ENCODE peak calls at places on chromosomes 13 and 19, in nine cellular contexts. W is epithelial cell of esophagus, F is WERI-Rb-1, U is transverse colon, C is fibroblast of lung, P is neural progenitor cell, V is cardiac muscle cell, H is body of pancreas, D is IMR-90. B is an unnamed sample.

GRCh38 chr13:97468331-97468730 is 34.4 kb downstream of the RAP2A start:
- DNase-seq in U (no peak), P (no peak), V (peak), H (no peak), C (peak), W (no peak), D (peak), F (no peak), B (peak)

GRCh38 chr13:79792716-79793115 is 311.8 kb downstream of the NDFIP2 start:
- DNase-seq in P (no peak), H (no peak), V (no peak), U (no peak), C (no peak), W (peak), F (no peak), D (no peak), B (no peak)

GRCh38 chr13:73065665-73066350 is 7.0 kb downstream of the KLF5 start:
- DNase-seq in U (peak), D (no peak), F (no peak), C (no peak), V (no peak), W (peak), P (no peak), H (no peak), B (no peak)

GRCh38 chr13:59710995-59711701 is 452.6 kb downstream of the DIAPH3 start:
- DNase-seq in W (no peak), F (no peak), C (no peak), P (no peak), U (no peak), H (no peak), D (no peak), V (no peak), B (peak)

GRCh38 chr19:3585301-3586123 is at the start of gene GIPC3:
- DNase-seq in H (no peak), P (no peak), V (no peak), D (no peak), C (no peak), F (peak), W (no peak), U (no peak), B (no peak)

GRCh38 chr19:16588089-16588823 is 16.0 kb upstream of the SLC35E1 start:
- DNase-seq in U (peak), C (peak), H (peak), F (peak), D (peak), W (peak), P (no peak), V (peak), B (peak)

GRCh38 chr19:43470288-43470687 is 4.9 kb upstream of the LYPD3 start:
- DNase-seq in H (no peak), P (no peak), V (peak), U (no peak), D (peak), F (no peak), C (peak), W (peak), B (peak)

GRCh38 chr19:52535831-52536800 is 8.6 kb downstream of the ZNF808 start:
- DNase-seq in F (peak), U (peak), C (peak), P (peak), D (peak), W (peak), H (peak), V (peak), B (peak)

GRCh38 chr13:110338441-110339101 is 31.5 kb downstream of the COL4A2 start:
- DNase-seq in W (no peak), U (peak), P (peak), H (no peak), D (peak), C (peak), V (peak), F (no peak), B (peak)

GRCh38 chr13:32804673-32805260 is 211.5 kb upstream of the KL start:
- DNase-seq in F (no peak), C (peak), U (no peak), V (peak), P (no peak), W (peak), H (no peak), D (peak), B (peak)
- TF ChIP-seq CTCF in F (no peak), C (no peak), U (no peak), V (no peak), P (no peak), W (no peak), H (no peak), D (no peak), B (no peak)

GRCh38 chr19:48554385-48555091 is 2.6 kb downstream of the SULT2B1 start:
- DNase-seq in W (no peak), U (no peak), F (peak), H (no peak), D (no peak), C (no peak), P (peak), V (peak), B (no peak)

GRCh38 chr19:48556163-48556562 is 4.2 kb downstream of the SULT2B1 start:
- DNase-seq in U (peak), C (peak), V (peak), P (peak), F (peak), W (peak), D (peak), H (no peak), B (peak)

GRCh38 chr19:48551437-48552302 is at the start of gene SULT2B1:
- DNase-seq in D (no peak), F (no peak), U (peak), C (no peak), H (peak), V (no peak), P (no peak), W (peak), B (no peak)

GRCh38 chr19:48552406-48553322 is 692 bp downstream of the SULT2B1 start:
- DNase-seq in U (no peak), H (no peak), F (no peak), P (no peak), D (no peak), V (no peak), W (no peak), C (no peak), B (no peak)

DNA sequence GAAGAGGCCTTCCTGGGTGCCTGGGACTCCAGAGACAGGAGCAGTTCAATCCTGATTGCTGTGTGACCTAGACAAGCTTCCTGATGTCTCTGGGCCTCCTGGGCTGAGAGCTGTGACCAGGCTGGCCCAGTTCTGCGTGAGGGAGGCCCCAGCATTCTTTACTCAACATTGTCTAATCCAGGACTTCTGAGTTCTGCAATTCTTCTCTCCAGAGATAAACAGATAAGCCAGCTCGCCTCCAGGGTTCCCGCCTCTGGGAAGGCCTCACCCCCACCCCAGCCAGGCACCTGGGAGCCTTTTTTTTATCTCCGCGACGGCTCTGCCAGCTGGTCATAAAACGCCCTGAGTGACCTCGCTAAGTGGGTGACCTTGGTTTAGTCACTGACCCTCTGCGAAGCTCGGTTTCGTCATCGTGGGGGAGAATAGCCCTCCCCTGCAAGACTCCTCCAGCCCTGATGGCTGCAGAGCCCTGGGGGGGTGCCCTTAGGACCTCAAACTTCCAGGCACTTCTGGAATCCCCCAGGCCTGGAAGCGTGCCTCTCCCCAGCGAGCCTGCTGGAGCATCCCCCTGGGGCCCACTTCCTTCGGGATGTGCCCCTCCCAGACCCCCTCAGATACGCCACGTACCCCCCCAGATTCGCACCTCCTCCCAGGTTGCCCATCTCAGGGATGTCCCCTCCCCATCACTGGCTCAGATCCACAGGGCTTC is 1.9 kb downstream of the SULT2B1 start:
- DNase-seq in D (peak), U (peak), F (peak), C (peak), W (no peak), V (peak), P (peak), H (peak), B (peak)
- H3K4me3 ChIP-seq in D (no peak), U (no peak), F (peak), C (no peak), W (peak), V (no peak), P (no peak), H (no peak), B (no peak)

DNA sequence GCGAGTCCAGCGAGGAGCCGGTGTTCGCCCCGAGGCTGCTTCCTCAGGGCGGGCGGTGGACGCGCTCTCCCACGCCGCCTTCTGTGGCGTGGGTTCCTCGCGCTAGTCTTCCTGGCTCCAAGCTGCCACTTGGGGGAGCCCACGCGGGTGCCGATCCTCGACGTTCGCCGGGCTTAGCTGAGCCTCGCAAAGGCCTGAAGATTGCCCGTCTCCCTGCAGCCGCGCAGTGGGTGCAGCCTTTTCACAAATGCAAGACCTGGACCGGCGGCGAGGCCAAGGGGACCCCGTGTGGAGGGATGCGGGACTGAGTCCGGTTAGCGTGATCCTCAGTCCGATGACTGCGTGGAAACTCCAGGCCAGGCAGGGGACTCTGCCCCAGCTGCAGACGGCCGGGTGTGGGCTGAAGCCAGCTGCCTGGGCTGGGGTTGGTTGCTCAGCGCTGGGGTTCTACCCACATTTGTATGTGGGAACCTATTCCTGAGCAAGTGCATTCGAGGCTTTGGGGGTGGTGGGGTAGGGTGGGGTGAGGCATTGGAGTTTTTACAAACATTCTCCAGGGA is 16.6 kb upstream of the LRP3 start:
- DNase-seq in C (no peak), W (no peak), D (no peak), P (peak), V (no peak), F (peak), H (no peak), U (no peak), B (no peak)
- TF ChIP-seq CTCF in C (peak), W (peak), D (peak), P (peak), V (peak), F (peak), H (no peak), U (peak), B (peak)

DNA sequence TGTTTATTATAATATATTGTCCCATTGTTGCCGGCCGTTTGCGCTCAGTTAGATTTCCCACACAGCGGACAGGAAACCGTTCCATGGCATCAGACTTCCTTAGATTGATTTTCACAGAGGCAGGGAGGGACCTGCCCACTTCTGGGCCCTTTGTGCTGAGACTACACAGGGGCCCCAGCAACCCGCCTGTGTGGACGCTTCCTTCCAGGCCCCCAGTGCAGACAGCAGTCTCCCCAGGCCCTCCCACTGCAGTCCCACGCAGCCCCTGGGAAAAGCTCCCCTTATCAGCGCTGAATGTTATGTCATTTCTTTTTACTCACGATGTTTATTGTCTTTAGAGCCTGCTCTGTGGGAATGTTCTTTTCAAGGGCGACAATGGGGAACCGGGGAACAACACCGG is 351.7 kb upstream of the ARGLU1 start:
- DNase-seq in C (no peak), W (no peak), D (no peak), F (no peak), V (peak), H (no peak), P (peak), U (no peak), B (no peak)
- H3K4me3 ChIP-seq in C (no peak), W (no peak), D (no peak), F (no peak), V (no peak), H (no peak), P (peak), U (no peak), B (no peak)

DNA sequence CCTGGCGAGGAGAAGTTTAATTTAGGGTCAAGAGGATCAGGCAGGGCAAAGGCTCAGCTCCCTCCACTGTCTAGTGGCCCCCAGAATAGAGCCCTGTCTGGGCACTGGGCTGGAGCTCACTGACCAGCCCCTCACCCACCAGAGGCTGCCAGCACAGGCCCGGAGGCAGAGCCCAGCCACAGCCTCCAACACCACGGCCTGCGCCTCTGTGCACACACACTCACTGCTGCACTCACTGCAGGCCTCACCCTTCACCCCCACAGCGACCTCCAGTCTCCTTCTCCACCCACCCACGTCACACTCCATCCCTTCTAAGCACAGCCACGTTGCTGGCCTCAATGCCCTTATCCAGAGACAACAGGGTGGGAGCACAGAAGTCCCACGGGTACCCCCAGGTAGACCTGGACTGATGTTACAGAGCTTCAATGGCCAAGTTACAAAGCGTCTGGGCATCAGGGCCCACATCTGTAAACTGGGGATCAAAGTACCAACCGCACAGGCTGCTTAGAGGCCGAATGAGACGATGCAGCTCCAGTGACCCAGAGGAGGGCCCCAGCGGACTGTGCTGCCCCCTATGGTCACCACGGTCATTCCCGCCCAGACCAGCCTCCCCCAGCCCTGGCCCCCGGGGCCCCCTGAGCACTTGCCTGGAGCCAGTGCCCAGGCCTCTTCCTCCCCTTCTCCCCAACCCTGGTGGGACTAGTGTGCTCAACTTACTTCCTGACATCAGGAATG is 4.5 kb upstream of the PRKD2 start:
- DNase-seq in F (no peak), U (no peak), P (peak), C (no peak), D (no peak), V (no peak), H (no peak), W (no peak), B (no peak)
- TF ChIP-seq CTCF in F (peak), U (no peak), P (peak), C (no peak), D (peak), V (no peak), H (no peak), W (no peak), B (no peak)

GRCh38 chr19:15464394-15465385 is at the start of gene RASAL3:
- DNase-seq in U (peak), F (no peak), D (no peak), H (no peak), P (no peak), C (no peak), V (peak), W (no peak), B (peak)

GRCh38 chr19:15468675-15469512 is 4.5 kb upstream of the RASAL3 start:
- DNase-seq in P (no peak), H (no peak), D (no peak), W (no peak), U (no peak), F (no peak), C (no peak), V (no peak), B (no peak)

GRCh38 chr19:15467734-15468214 is 3.4 kb upstream of the RASAL3 start:
- DNase-seq in W (no peak), H (no peak), F (no peak), D (no peak), C (no peak), P (no peak), V (no peak), U (no peak), B (no peak)

GRCh38 chr19:15469513-15470297 is 5.4 kb upstream of the RASAL3 start:
- DNase-seq in U (peak), V (peak), D (no peak), H (no peak), F (no peak), C (no peak), P (peak), W (no peak), B (no peak)

GRCh38 chr19:15466851-15467733 is 2.7 kb upstream of the RASAL3 start:
- DNase-seq in D (peak), V (peak), U (peak), C (no peak), H (no peak), P (no peak), F (no peak), W (peak), B (peak)
- H3K4me3 ChIP-seq in D (no peak), V (no peak), U (no peak), C (no peak), H (no peak), P (no peak), F (no peak), W (no peak), B (no peak)

GRCh38 chr13:23634897-23635296 is 64.7 kb downstream of the TNFRSF19 start:
- DNase-seq in U (no peak), H (no peak), F (no peak), C (no peak), W (no peak), V (no peak), D (no peak), P (no peak), B (no peak)
- TF ChIP-seq CTCF in U (no peak), H (no peak), F (peak), C (no peak), W (no peak), V (no peak), D (no peak), P (no peak), B (peak)

DNA sequence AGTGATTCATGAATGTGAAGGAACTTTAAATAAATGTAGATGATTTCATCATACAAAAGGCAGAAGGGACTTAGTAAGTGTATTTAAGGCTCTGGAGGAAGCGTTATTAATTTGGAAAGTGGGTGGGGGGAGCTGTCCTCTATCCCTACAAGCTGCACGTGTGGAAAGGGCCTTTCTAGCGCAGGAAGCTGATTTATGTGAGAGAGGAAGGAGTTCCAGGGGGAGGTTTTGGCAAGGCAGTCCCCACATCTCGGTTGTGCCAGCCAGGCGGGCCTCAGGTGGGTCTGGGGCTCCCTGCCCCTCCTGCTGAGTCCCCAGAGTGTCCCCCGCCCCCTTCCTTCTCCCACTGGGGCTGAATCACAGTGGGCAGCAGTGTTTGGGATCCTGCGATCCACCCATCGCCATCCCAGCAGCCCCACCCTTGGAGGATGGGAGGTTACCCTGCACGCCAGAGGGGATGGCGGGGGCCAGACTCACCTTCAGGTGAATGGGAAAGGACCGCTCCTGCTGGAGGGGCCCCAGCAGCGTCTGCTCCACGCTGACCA is 709 bp downstream of the DLEU7 start:
- DNase-seq in C (no peak), F (no peak), V (no peak), D (no peak), W (no peak), H (no peak), P (peak), U (no peak), B (no peak)
- H3K4me3 ChIP-seq in C (no peak), F (no peak), V (peak), D (no peak), W (no peak), H (no peak), P (peak), U (no peak), B (no peak)